ENCODE peak calls at places on chromosome 20, in seven cellular contexts. X, Z, E, W, R, L and B are unnamed samples.
A peak's percentile ranks its signal among the peaks of the same experiment; 100 is the strongest.

GRCh38 chr20:23125159-23125558 is 39.0 kb upstream of the CD93 start:
- DNase-seq in X (no peak), Z (no peak), E (no peak), W (no peak), R (no peak), L (no peak), B (no peak)

GRCh38 chr20:7935027-7935551 is 5.2 kb downstream of the HAO1 start:
- DNase-seq in X (no peak), Z (no peak), E (no peak), W (no peak), R (no peak), L (no peak), B (no peak)

GRCh38 chr20:57996465-57996864 is 232.0 kb downstream of the ANKRD60 start:
- DNase-seq in X (no peak), Z (no peak), E (no peak), W (no peak), R (no peak), L (no peak), B (no peak)

GRCh38 chr20:46056970-46057855 is 28.2 kb downstream of the SLC12A5 start:
- DNase-seq in X (peak; percentile 69), Z (peak; percentile 42), E (peak; percentile 79), W (peak; percentile 47), R (no peak), L (peak; percentile 35), B (peak; percentile 80)

GRCh38 chr20:57205625-57206219 is 60.7 kb downstream of the BMP7 start:
- DNase-seq in X (no peak), Z (peak; percentile 77), E (no peak), W (peak; percentile 43), R (no peak), L (peak; percentile 63), B (no peak)

GRCh38 chr20:21102252-21102609 is 3.9 kb downstream of the LINC00237 start:
- DNase-seq in X (peak; percentile 74), Z (no peak), E (peak; percentile 57), W (no peak), R (no peak), L (no peak), B (no peak)

GRCh38 chr20:38790210-38791053 is 15.1 kb upstream of the PPP1R16B start:
- DNase-seq in X (peak; percentile 85), Z (peak; percentile 38), E (peak; percentile 68), W (peak; percentile 9), R (no peak), L (peak; percentile 75), B (no peak)

GRCh38 chr20:21622097-21622496 is 83.4 kb upstream of the PAX1 start:
- DNase-seq in X (no peak), Z (no peak), E (no peak), W (no peak), R (no peak), L (peak; percentile 16), B (no peak)

GRCh38 chr20:20411382-20411781 is 43.5 kb downstream of the INSM1 start:
- DNase-seq in X (peak; percentile 23), Z (no peak), E (no peak), W (no peak), R (no peak), L (no peak), B (no peak)

GRCh38 chr20:35318502-35319157 is 26.4 kb upstream of the FAM83C start:
- DNase-seq in X (peak; percentile 85), Z (peak; percentile 90), E (no peak), W (peak; percentile 78), R (no peak), L (peak; percentile 13), B (no peak)

GRCh38 chr20:41182296-41183212 is 45.2 kb downstream of the PLCG1 start:
- DNase-seq in X (no peak), Z (no peak), E (peak; percentile 19), W (no peak), R (no peak), L (no peak), B (no peak)

GRCh38 chr20:63687419-63688233 is 8.8 kb upstream of the TNFRSF6B start:
- DNase-seq in X (no peak), Z (no peak), E (no peak), W (no peak), R (no peak), L (no peak), B (no peak)
- H2AK5ac ChIP-seq in X (no peak overlapping the region), Z (peak overlapping the region; percentile 99), E (no peak overlapping the region), W (peak overlapping the region; percentile 84), R (no peak overlapping the region), L (peak overlapping the region; percentile 40), B (peak overlapping the region; percentile 92)

DNA sequence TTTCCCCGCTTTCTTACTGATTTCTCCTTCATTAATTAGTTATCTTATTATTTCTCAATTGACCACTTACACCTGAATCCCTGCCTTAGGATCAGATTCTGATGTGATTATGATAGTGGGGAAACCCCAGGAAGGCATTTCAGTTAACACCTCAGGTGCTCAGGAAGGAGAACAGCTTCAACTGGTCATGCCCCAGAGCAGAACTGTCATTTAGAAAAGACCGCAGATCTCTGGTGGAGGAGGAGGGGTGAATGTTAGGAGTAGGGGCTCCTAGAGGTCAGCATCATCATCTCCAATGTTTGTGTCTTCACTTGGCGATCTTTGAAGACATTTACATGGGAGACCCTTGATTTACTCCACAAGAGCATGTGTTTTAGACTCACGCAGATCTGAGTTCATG is 44.5 kb downstream of the PROKR2 start:
- DNase-seq in X (no peak), Z (no peak), E (no peak), W (no peak), R (no peak), L (no peak), B (no peak)
- H2AK5ac ChIP-seq in X (no peak overlapping the region), Z (no peak overlapping the region), E (no peak overlapping the region), W (no peak overlapping the region), R (no peak overlapping the region), L (no peak overlapping the region), B (no peak overlapping the region)

GRCh38 chr20:59178983-59179595 is 15.5 kb downstream of the ZNF831 start:
- DNase-seq in X (no peak), Z (no peak), E (no peak), W (no peak), R (no peak), L (no peak), B (no peak)
- H2AK5ac ChIP-seq in X (no peak overlapping the region), Z (no peak overlapping the region), E (no peak overlapping the region), W (no peak overlapping the region), R (no peak overlapping the region), L (no peak overlapping the region), B (no peak overlapping the region)

DNA sequence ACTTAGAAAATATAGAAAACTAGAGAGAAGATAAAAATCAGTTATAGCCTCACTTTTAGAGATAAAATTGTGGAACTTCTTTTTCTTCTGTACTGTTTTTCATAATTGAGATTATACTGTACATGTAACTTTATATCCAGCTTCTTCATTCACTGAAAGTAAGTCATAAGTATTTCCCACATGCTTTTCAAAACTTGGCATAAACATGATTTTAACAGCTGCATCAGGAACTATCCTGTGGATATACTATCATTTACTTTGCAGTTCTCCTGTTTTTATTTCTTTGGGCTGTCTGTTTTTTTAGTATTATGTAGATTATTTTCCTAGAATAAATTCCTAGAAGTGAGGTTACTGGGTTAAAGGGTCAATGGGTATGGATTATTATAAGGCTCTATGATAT is 14.8 kb downstream of the DSTN start:
- DNase-seq in X (no peak), Z (peak; percentile 50), E (no peak), W (no peak), R (no peak), L (no peak), B (no peak)
- H2AK5ac ChIP-seq in X (no peak overlapping the region), Z (no peak overlapping the region), E (no peak overlapping the region), W (no peak overlapping the region), R (no peak overlapping the region), L (no peak overlapping the region), B (no peak overlapping the region)